ENCODE peak calls at places on chromosome 17, in six cellular contexts. B is T follicular helper cell; D is glomerular endothelial cell; M is stimulated activated naive CD8-positive, alpha-beta T cell treated with anti-CD3 and anti-CD28 coated beads, Interleukin-15, amount 100 ng/mL, for 72 hours; W is lower leg skin; A is germinal center. H is an unnamed sample.

GRCh38 chr17:20999044-20999573 is 43.7 kb downstream of the USP22 start:
- DNase-seq in D (no peak), M (no peak), A (no peak), W (no peak), B (no peak), H (no peak)

GRCh38 chr17:42394838-42395237 is 6.6 kb upstream of the STAT3 start:
- DNase-seq in A (no peak), W (no peak), M (no peak), D (no peak), B (no peak), H (no peak)

GRCh38 chr17:77257169-77257568 is 116.4 kb downstream of the SEC14L1 start:
- DNase-seq in W (no peak), M (no peak), A (no peak), B (no peak), D (no peak), H (no peak)

GRCh38 chr17:27577884-27578717 is 52.9 kb upstream of the LGALS9 start:
- DNase-seq in D (no peak), W (no peak), M (no peak), A (no peak), B (no peak), H (no peak)

GRCh38 chr17:78347453-78347852 is 12.4 kb downstream of the SOCS3 start:
- DNase-seq in A (no peak), M (no peak), D (no peak), W (no peak), B (no peak), H (no peak)

GRCh38 chr17:35117984-35118383 is 1.7 kb downstream of the RAD51D start:
- DNase-seq in B (no peak), M (peak; percentile 28), A (no peak), W (no peak), D (no peak), H (no peak)

GRCh38 chr17:31226373-31226772 is 70.7 kb downstream of the OMG start:
- DNase-seq in M (no peak), W (no peak), B (no peak), D (no peak), A (no peak), H (no peak)

GRCh38 chr17:42928714-42929496 is 28.3 kb downstream of the G6PC1 start:
- DNase-seq in W (peak; percentile 53), B (no peak), D (peak; percentile 90), A (peak; percentile 62), M (peak; percentile 28), H (peak; percentile 8)

GRCh38 chr17:50187741-50188520 is 13.5 kb downstream of the COL1A1 start:
- DNase-seq in D (no peak), B (no peak), M (no peak), A (no peak), W (no peak), H (no peak)

GRCh38 chr17:20992416-20992815 is 50.4 kb downstream of the USP22 start:
- DNase-seq in B (no peak), A (no peak), M (no peak), D (no peak), W (no peak), H (no peak)

GRCh38 chr17:58492238-58493121 is 4.3 kb upstream of the HSF5 start:
- DNase-seq in D (no peak), A (no peak), M (no peak), B (no peak), W (no peak), H (no peak)

GRCh38 chr17:57489321-57489720 is 233.0 kb downstream of the MSI2 start:
- DNase-seq in A (no peak), B (no peak), W (no peak), M (no peak), D (no peak), H (no peak)

GRCh38 chr17:50916026-50916707 is 50.0 kb upstream of the TOB1 start:
- DNase-seq in A (no peak), W (no peak), D (no peak), M (no peak), B (no peak), H (no peak)

GRCh38 chr17:80524150-80524712 is 20.4 kb upstream of the RPTOR start:
- DNase-seq in D (no peak), B (no peak), W (no peak), M (no peak), A (no peak), H (peak; percentile 54)

GRCh38 chr17:15232517-15232915 is 32.6 kb downstream of the PMP22 start:
- DNase-seq in W (no peak), M (no peak), A (no peak), B (no peak), D (no peak), H (no peak)

GRCh38 chr17:33377837-33378236 is 84.7 kb upstream of the ASIC2 start:
- DNase-seq in M (no peak), B (no peak), A (no peak), D (no peak), W (no peak), H (no peak)

GRCh38 chr17:77926967-77927366 is 31.5 kb upstream of the TNRC6C start:
- DNase-seq in W (no peak), B (no peak), M (no peak), D (no peak), A (no peak), H (no peak)

GRCh38 chr17:69870751-69871199 is 204.2 kb upstream of the KCNJ16 start:
- DNase-seq in A (no peak), D (no peak), W (no peak), M (no peak), B (no peak), H (no peak)

GRCh38 chr17:50111687-50112655 is 16.8 kb downstream of the PDK2 start:
- DNase-seq in W (no peak), M (no peak), D (no peak), A (no peak), B (no peak), H (peak; percentile 83)

GRCh38 chr17:50779747-50780363 is 12.5 kb upstream of the ANKRD40CL start:
- DNase-seq in W (no peak), M (peak; percentile 17), B (peak; percentile 25), A (no peak), D (no peak), H (no peak)

GRCh38 chr17:39080416-39081179 is 70.8 kb downstream of the PLXDC1 start:
- DNase-seq in A (no peak), M (no peak), W (peak; percentile 41), D (no peak), B (no peak), H (peak; percentile 24)

GRCh38 chr17:42920106-42920900 is 19.7 kb downstream of the G6PC1 start:
- DNase-seq in A (no peak), B (no peak), D (no peak), W (no peak), M (no peak), H (no peak)

GRCh38 chr17:43994272-43995149 is 9.9 kb upstream of the NAGS start:
- DNase-seq in W (peak; percentile 46), D (no peak), B (peak; percentile 48), A (peak; percentile 64), M (peak; percentile 70), H (peak; percentile 60)

GRCh38 chr17:65301184-65301583 is 164.0 kb downstream of the RGS9 start:
- DNase-seq in A (no peak), W (no peak), D (no peak), M (no peak), B (no peak), H (no peak)

GRCh38 chr17:33292184-33292980 is 713 bp downstream of the ASIC2 start:
- DNase-seq in D (no peak), M (no peak), A (peak; percentile 9), B (no peak), W (no peak), H (no peak)

GRCh38 chr17:27928546-27928945 is 35.4 kb upstream of the LYRM9 start:
- DNase-seq in B (no peak), M (no peak), A (no peak), D (no peak), W (no peak), H (no peak)

GRCh38 chr17:28807925-28808641 is 34.5 kb downstream of the FAM222B start:
- DNase-seq in B (no peak), A (no peak), M (no peak), D (peak; percentile 72), W (peak; percentile 32), H (no peak)

GRCh38 chr17:29048440-29049360 is 5.8 kb downstream of the PIPOX start:
- DNase-seq in M (no peak), W (no peak), A (no peak), D (no peak), B (no peak), H (peak; percentile 72)